ENCODE peak calls at places on chromosome 5, in five cellular contexts. J is breast epithelium, N is psoas muscle, X is HCT116, O is left ventricle myocardium inferior. Z is an unnamed sample.

GRCh38 chr5:45639038-45639437 is 57.1 kb downstream of the HCN1 start:
- DNase-seq in J (no peak), N (no peak), X (peak; percentile 8), O (no peak), Z (no peak)

GRCh38 chr5:56259002-56259511 is 25.9 kb upstream of the ANKRD55 start:
- DNase-seq in J (no peak), N (no peak), X (no peak), O (no peak), Z (peak; percentile 90)

GRCh38 chr5:66621146-66621545 is 25.0 kb downstream of the MAST4 start:
- DNase-seq in J (no peak), N (no peak), X (no peak), O (no peak), Z (peak; percentile 35)

GRCh38 chr5:140497897-140498296 is 49.6 kb upstream of the EIF4EBP3 start:
- DNase-seq in J (no peak), N (no peak), X (no peak), O (no peak), Z (no peak)

GRCh38 chr5:144191998-144192397 is 21.3 kb downstream of the KCTD16 start:
- DNase-seq in J (no peak), N (no peak), X (peak; percentile 65), O (no peak), Z (peak; percentile 79)

GRCh38 chr5:15740383-15740782 is 240.4 kb downstream of the FBXL7 start:
- DNase-seq in J (no peak), N (no peak), X (no peak), O (no peak), Z (no peak)

GRCh38 chr5:60243713-60244112 is 350.2 kb upstream of the PDE4D start:
- DNase-seq in J (no peak), N (no peak), X (no peak), O (no peak), Z (no peak)

GRCh38 chr5:151319334-151319733 is 15.8 kb upstream of the SLC36A3 start:
- DNase-seq in J (no peak), N (peak; percentile 60), X (peak; percentile 26), O (peak; percentile 31), Z (peak; percentile 14)

GRCh38 chr5:140672455-140673186 is 755 bp downstream of the DND1 start:
- DNase-seq in J (no peak), N (no peak), X (no peak), O (no peak), Z (no peak)

GRCh38 chr5:122845253-122846050 is at the start of gene SNX24:
- DNase-seq in J (peak; percentile 56), N (peak; percentile 92), X (peak; percentile 34), O (peak; percentile 85), Z (peak; percentile 35)

GRCh38 chr5:94802450-94802849 is 184.0 kb downstream of the SLF1 start:
- DNase-seq in J (no peak), N (no peak), X (no peak), O (no peak), Z (no peak)

GRCh38 chr5:9160747-9161146 is 385.1 kb downstream of the SEMA5A start:
- DNase-seq in J (no peak), N (no peak), X (no peak), O (no peak), Z (no peak)

GRCh38 chr5:9157020-9157419 is 388.9 kb downstream of the SEMA5A start:
- DNase-seq in J (no peak), N (no peak), X (no peak), O (no peak), Z (no peak)

GRCh38 chr5:9151671-9152427 is 394.0 kb downstream of the SEMA5A start:
- DNase-seq in J (no peak), N (no peak), X (no peak), O (no peak), Z (no peak)

DNA sequence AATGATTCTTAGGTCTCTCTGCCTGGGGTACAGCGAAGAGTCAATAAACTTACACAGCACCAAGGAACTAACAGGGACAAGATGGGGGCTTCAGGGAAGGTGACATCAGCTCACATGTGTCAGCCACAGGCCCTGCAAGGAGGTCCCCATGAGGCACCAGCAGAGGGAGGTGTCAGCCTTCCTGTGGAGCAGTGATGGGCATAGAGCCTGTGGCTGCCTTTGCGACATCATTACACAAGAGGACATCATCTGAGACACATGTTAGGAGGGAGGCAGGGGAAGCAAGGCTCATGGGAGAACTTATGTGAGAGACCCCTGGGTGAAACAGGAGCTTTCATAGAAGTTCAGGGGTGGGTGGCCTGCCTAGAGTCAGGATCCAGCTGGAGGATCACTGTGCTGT is 389.6 kb downstream of the SEMA5A start:
- DNase-seq in J (peak; percentile 28), N (peak; percentile 72), X (no peak), O (no peak), Z (peak; percentile 66)
- TF ChIP-seq CTCF in J (no peak), N (peak; percentile 11), X (no peak), O (peak; percentile 39), Z (peak; percentile 85)

GRCh38 chr5:137254153-137254552 is 245.0 kb downstream of the SPOCK1 start:
- DNase-seq in J (no peak), N (no peak), X (no peak), O (no peak), Z (no peak)
- H3K27ac ChIP-seq in J (peak overlapping the region; percentile 53), N (no peak overlapping the region), X (no peak overlapping the region), O (peak overlapping the region; percentile 80), Z (no peak overlapping the region)

DNA sequence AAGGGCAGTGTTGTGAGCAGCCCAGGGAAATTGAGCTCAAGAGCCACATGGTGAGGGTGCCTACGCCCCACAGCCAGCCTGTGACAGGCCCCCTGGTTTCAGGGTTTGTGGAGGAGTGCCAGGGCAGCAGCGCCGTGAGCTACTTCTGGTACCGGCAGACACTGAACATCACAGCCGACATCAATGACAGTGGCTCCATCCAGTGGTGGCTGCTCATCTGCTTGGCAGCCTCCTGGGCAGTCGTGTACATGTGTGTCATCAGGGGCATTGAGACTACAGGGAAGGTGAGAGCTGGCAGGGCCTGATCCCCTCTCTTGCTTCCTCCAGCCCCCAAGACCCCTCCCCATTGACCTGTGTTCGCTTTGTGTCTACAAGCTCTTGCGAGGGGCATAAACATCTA is 10.2 kb downstream of the SLC6A18 start:
- DNase-seq in J (no peak), N (no peak), X (no peak), O (no peak), Z (no peak)
- TF ChIP-seq CTCF in J (no peak), N (no peak), X (no peak), O (no peak), Z (no peak)

GRCh38 chr5:125056641-125057345 is 310.4 kb upstream of the ZNF608 start:
- DNase-seq in J (peak; percentile 53), N (no peak), X (no peak), O (no peak), Z (no peak)
- H3K27ac ChIP-seq in J (peak overlapping the region; percentile 57), N (no peak overlapping the region), X (no peak overlapping the region), O (no peak overlapping the region), Z (no peak overlapping the region)

DNA sequence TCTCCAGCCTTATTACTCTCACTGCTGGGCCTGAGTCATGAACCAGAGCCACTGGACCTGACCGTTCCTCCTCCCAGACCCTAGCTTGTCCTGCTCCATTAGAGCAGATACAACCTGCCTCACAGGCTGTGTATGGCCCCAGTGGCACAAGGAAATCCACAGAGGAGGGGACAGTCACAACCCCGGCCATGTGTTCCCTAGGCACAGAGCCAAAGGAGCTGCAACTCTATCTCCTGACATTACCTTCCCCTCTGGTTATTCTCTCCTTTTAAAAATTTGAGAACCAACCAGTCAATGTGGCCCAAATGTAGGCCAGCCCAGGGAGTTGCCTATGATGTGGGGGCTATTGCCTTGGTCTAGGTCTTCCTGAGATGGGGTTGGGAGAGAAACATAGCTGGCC is 96.1 kb upstream of the FSTL4 start:
- DNase-seq in J (no peak), N (no peak), X (no peak), O (no peak), Z (no peak)
- TF ChIP-seq CTCF in J (no peak), N (no peak), X (no peak), O (no peak), Z (no peak)

GRCh38 chr5:176902102-176902814 is 3.1 kb upstream of the HK3 start:
- DNase-seq in J (peak; percentile 10), N (no peak), X (no peak), O (no peak), Z (no peak)

GRCh38 chr5:176902911-176903664 is 3.9 kb upstream of the HK3 start:
- DNase-seq in J (peak; percentile 10), N (no peak), X (no peak), O (no peak), Z (no peak)

GRCh38 chr5:176899946-176900782 is 1.0 kb upstream of the HK3 start:
- DNase-seq in J (no peak), N (no peak), X (no peak), O (no peak), Z (no peak)

GRCh38 chr5:176900783-176901204 is 1.6 kb upstream of the HK3 start:
- DNase-seq in J (no peak), N (no peak), X (no peak), O (no peak), Z (no peak)

GRCh38 chr5:176901260-176902101 is 2.3 kb upstream of the HK3 start:
- DNase-seq in J (peak; percentile 6), N (no peak), X (no peak), O (no peak), Z (no peak)
- H3K27ac ChIP-seq in J (no peak overlapping the region), N (no peak overlapping the region), X (no peak overlapping the region), O (no peak overlapping the region), Z (no peak overlapping the region)

Z was measured in brain microvascular endothelial cell.